ENCODE peak calls at places on chromosomes 12 and 14, in four cellular contexts. A is K562, P is SK-N-SH, V is H1. R is an unnamed sample.

GRCh38 chr12:30153981-30154380 is 370.2 kb upstream of the TMTC1 start:
- DNase-seq in A (no peak), P (no peak), V (no peak), R (no peak)

GRCh38 chr12:129641916-129642315 is 261.9 kb downstream of the TMEM132D start:
- DNase-seq in A (no peak), P (no peak), V (no peak), R (no peak)

GRCh38 chr12:47888127-47888819 is 16.5 kb downstream of the VDR start:
- DNase-seq in A (no peak), P (no peak), V (no peak), R (no peak)

GRCh38 chr12:72729451-72730010 is 457.4 kb downstream of the TRHDE start:
- DNase-seq in A (no peak), P (no peak), V (no peak), R (no peak)

GRCh38 chr12:88510841-88511240 is 69.4 kb downstream of the KITLG start:
- DNase-seq in A (no peak), P (no peak), V (no peak), R (no peak)

GRCh38 chr14:67167420-67168109 is 21.7 kb upstream of the GARIN2 start:
- DNase-seq in A (no peak), P (no peak), V (no peak), R (no peak)

GRCh38 chr14:38405851-38406630 is 150.1 kb upstream of the CLEC14A start:
- DNase-seq in A (no peak), P (no peak), V (no peak), R (peak; percentile 12)

GRCh38 chr12:16229676-16230075 is 47.8 kb downstream of the SLC15A5 start:
- DNase-seq in A (no peak), P (no peak), V (no peak), R (no peak)

GRCh38 chr12:64781374-64782029 is 22.3 kb upstream of the GNS start:
- DNase-seq in A (no peak), P (peak; percentile 26), V (no peak), R (no peak)

GRCh38 chr14:86532219-86532618 is 1002.3 kb downstream of the FLRT2 start:
- DNase-seq in A (no peak), P (no peak), V (no peak), R (no peak)

GRCh38 chr14:50775357-50775756 is 55.6 kb downstream of the NIN start:
- DNase-seq in A (no peak), P (no peak), V (no peak), R (no peak)

GRCh38 chr12:10069099-10069498 is 29.7 kb downstream of the CLEC1A start:
- DNase-seq in A (no peak), P (no peak), V (no peak), R (no peak)

GRCh38 chr12:70049596-70050360 is 193.5 kb upstream of the CNOT2 start:
- DNase-seq in A (peak; percentile 22), P (no peak), V (no peak), R (no peak)

GRCh38 chr14:50531595-50532501 is 521 bp downstream of the MAP4K5 start:
- DNase-seq in A (peak; percentile 37), P (peak; percentile 82), V (peak; percentile 10), R (peak; percentile 64)

GRCh38 chr12:11158885-11159444 is 12.0 kb upstream of the SMIM10L1 start:
- DNase-seq in A (peak; percentile 11), P (no peak), V (no peak), R (no peak)

GRCh38 chr14:75283162-75283883 is 4.7 kb downstream of the FOS start:
- DNase-seq in A (no peak), P (no peak), V (no peak), R (no peak)

GRCh38 chr14:51472881-51473280 is 178.8 kb upstream of the FRMD6 start:
- DNase-seq in A (no peak), P (peak; percentile 68), V (no peak), R (no peak)

GRCh38 chr12:69269736-69270135 is 30.4 kb downstream of the CPSF6 start:
- DNase-seq in A (no peak), P (no peak), V (no peak), R (no peak)

GRCh38 chr12:5718680-5719079 is 226.4 kb downstream of the ANO2 start:
- DNase-seq in A (no peak), P (no peak), V (no peak), R (no peak)
- TF ChIP-seq TEAD4 in A (no peak), P (no peak), V (no peak), R (no peak)

GRCh38 chr14:35669782-35670181 is 135.8 kb downstream of the INSM2 start:
- DNase-seq in A (no peak), P (no peak), V (no peak), R (no peak)
- TF ChIP-seq TEAD4 in A (no peak), P (no peak), V (no peak), R (no peak)

GRCh38 chr12:67241482-67241881 is 27.7 kb upstream of the CAND1 start:
- DNase-seq in A (no peak), P (no peak), V (no peak), R (no peak)
- TF ChIP-seq TEAD4 in A (no peak), P (no peak), V (no peak), R (no peak)

GRCh38 chr14:45990252-45990651 is 661.3 kb downstream of the RPL10L start:
- DNase-seq in A (no peak), P (no peak), V (no peak), R (no peak)
- TF ChIP-seq TEAD4 in A (no peak), P (no peak), V (no peak), R (no peak)

DNA sequence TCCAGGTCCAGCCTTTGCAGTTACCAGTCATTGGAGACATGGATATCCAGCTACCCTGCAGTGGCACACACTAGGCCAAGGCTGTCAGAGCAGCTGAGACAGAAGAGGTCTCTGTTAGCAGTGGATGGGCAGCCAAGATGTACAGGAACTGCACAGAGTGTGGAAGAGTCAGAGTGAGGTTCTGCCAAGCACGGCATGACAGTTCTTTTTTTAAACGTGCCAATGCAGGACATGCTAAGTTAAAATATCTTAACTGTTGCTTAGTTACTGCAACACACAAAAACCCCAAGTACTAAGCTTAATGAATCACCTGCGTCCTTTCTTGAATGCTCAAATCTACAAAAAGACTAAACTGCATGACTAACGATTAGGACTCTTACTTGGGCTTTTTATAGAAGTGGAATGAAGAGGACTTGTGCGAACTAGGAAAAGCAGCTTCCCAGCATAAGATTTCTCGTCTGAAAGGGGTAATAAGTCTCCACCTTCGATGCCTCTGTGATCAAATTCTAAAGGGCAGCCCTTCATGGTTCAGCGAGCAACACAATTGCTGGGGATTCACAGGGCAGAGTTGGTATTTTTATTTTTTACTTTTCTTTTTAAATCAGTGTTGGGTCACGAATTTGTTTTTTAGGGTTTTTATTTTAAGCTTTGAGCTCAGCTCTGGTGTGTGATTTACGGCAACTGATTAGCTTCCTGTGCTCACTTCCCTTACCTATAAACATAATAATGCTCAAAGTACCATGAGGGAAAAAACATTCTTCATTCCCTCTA is 20.6 kb downstream of the MAPK1IP1L start:
- DNase-seq in A (no peak), P (no peak), V (no peak), R (no peak)
- TF ChIP-seq TEAD4 in A (no peak), P (no peak), V (no peak), R (no peak)

GRCh38 chr12:76119887-76120286 is 35.4 kb upstream of the NAP1L1 start:
- DNase-seq in A (no peak), P (no peak), V (no peak), R (no peak)

GRCh38 chr12:76127588-76127987 is 43.1 kb upstream of the NAP1L1 start:
- DNase-seq in A (no peak), P (no peak), V (no peak), R (no peak)

GRCh38 chr12:76117751-76118150 is 33.3 kb upstream of the NAP1L1 start:
- DNase-seq in A (no peak), P (no peak), V (no peak), R (no peak)

GRCh38 chr12:76124456-76124855 is 40.0 kb upstream of the NAP1L1 start:
- DNase-seq in A (no peak), P (no peak), V (no peak), R (no peak)

GRCh38 chr12:76123301-76124212 is 39.1 kb upstream of the NAP1L1 start:
- DNase-seq in A (no peak), P (no peak), V (no peak), R (no peak)
- TF ChIP-seq TEAD4 in A (no peak), P (peak; percentile 39), V (no peak), R (no peak)

GRCh38 chr12:3364661-3365264 is 126.2 kb upstream of the PRMT8 start:
- DNase-seq in A (no peak), P (no peak), V (no peak), R (no peak)

GRCh38 chr12:3364226-3364625 is 126.8 kb upstream of the PRMT8 start:
- DNase-seq in A (no peak), P (no peak), V (no peak), R (no peak)

GRCh38 chr12:3363608-3364007 is 127.4 kb upstream of the PRMT8 start:
- DNase-seq in A (no peak), P (no peak), V (no peak), R (no peak)

GRCh38 chr12:3361156-3361555 is 129.8 kb upstream of the PRMT8 start:
- DNase-seq in A (no peak), P (no peak), V (no peak), R (no peak)

DNA sequence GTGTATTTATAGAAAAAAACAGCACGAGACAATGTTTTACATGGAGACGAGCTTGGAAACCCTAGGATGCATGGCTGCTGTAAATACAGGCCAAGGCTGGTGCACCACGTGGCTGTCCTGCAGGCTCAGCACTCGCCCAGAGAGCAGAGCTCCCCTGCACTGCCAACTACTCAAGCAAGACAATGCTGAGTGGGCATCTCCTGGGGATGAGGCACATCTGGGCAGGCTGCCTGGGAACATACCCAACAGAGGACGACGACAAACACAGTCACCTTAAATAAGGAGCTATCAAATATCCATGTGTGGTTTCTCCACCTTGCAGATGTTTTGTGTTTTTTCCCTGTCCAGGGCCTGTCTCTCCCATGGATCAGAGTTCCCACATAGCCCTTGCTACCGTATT is 128.3 kb upstream of the PRMT8 start:
- DNase-seq in A (no peak), P (no peak), V (no peak), R (no peak)
- TF ChIP-seq TEAD4 in A (no peak), P (no peak), V (no peak), R (no peak)

GRCh38 chr14:60642790-60643397 is 6.4 kb downstream of the SIX1 start:
- DNase-seq in A (no peak), P (no peak), V (no peak), R (no peak)
- TF ChIP-seq TEAD4 in A (no peak), P (no peak), V (no peak), R (no peak)

GRCh38 chr12:3152013-3152412 is 74.8 kb downstream of the TSPAN9 start:
- DNase-seq in A (no peak), P (peak; percentile 36), V (no peak), R (peak; percentile 53)

GRCh38 chr12:3150308-3150670 is 73.1 kb downstream of the TSPAN9 start:
- DNase-seq in A (no peak), P (no peak), V (no peak), R (no peak)

GRCh38 chr12:3154006-3154405 is 76.8 kb downstream of the TSPAN9 start:
- DNase-seq in A (no peak), P (no peak), V (no peak), R (no peak)

GRCh38 chr12:3150820-3151590 is 73.8 kb downstream of the TSPAN9 start:
- DNase-seq in A (no peak), P (peak; percentile 22), V (no peak), R (peak; percentile 44)

GRCh38 chr12:3152892-3153291 is 75.7 kb downstream of the TSPAN9 start:
- DNase-seq in A (no peak), P (no peak), V (no peak), R (no peak)
- TF ChIP-seq TEAD4 in A (no peak), P (no peak), V (no peak), R (no peak)